ENCODE peak calls at places on chromosomes 16 and 17, in four cellular contexts. G is nephron progenitor cell, K is tibial nerve, V is mucosa of descending colon. Y is an unnamed sample.

GRCh38 chr16:22784690-22785214 is 29.2 kb upstream of the HS3ST2 start:
- DNase-seq in G (no peak), K (no peak), V (no peak), Y (no peak)

GRCh38 chr17:75752405-75753192 is 12.4 kb downstream of the GALK1 start:
- DNase-seq in G (no peak), K (no peak), V (no peak), Y (no peak)

GRCh38 chr16:2819939-2820835 is 3.1 kb downstream of the PRSS21 start:
- DNase-seq in G (no peak), K (no peak), V (no peak), Y (peak; percentile 33)

GRCh38 chr16:69531988-69532387 is 33.8 kb upstream of the NFAT5 start:
- DNase-seq in G (no peak), K (no peak), V (no peak), Y (no peak)

GRCh38 chr16:4263504-4264436 is 9.1 kb downstream of the TFAP4 start:
- DNase-seq in G (peak; percentile 83), K (peak; percentile 85), V (peak; percentile 71), Y (no peak)

GRCh38 chr17:35775039-35775438 is 14.4 kb downstream of the C17orf50 start:
- DNase-seq in G (no peak), K (no peak), V (no peak), Y (no peak)

GRCh38 chr17:41967141-41967920 is 736 bp downstream of the CNP start:
- DNase-seq in G (no peak), K (peak; percentile 21), V (peak; percentile 34), Y (no peak)

GRCh38 chr17:64103751-64104364 is 26.1 kb downstream of the ERN1 start:
- DNase-seq in G (no peak), K (no peak), V (no peak), Y (peak; percentile 53)

GRCh38 chr17:38430316-38430715 is 2.1 kb downstream of the ARHGAP23 start:
- DNase-seq in G (no peak), K (no peak), V (no peak), Y (no peak)

GRCh38 chr16:12573730-12574383 is 229.8 kb downstream of the CPPED1 start:
- DNase-seq in G (peak; percentile 71), K (no peak), V (peak; percentile 56), Y (no peak)

GRCh38 chr16:66902648-66903543 is 15.8 kb downstream of the CDH16 start:
- DNase-seq in G (no peak), K (no peak), V (no peak), Y (no peak)

GRCh38 chr16:28990375-28991040 is 5.7 kb downstream of the LAT start:
- DNase-seq in G (no peak), K (no peak), V (no peak), Y (no peak)

GRCh38 chr16:53773150-53773846 is 69.3 kb downstream of the FTO start:
- DNase-seq in G (peak; percentile 23), K (peak; percentile 28), V (peak; percentile 74), Y (no peak)

GRCh38 chr17:57553525-57553924 is 191.6 kb downstream of the CCDC182 start:
- DNase-seq in G (no peak), K (no peak), V (no peak), Y (no peak)

GRCh38 chr17:77142689-77143088 is 1.9 kb downstream of the SEC14L1 start:
- DNase-seq in G (no peak), K (no peak), V (no peak), Y (no peak)

GRCh38 chr16:30509081-30509480 is 17.3 kb downstream of the ZNF768 start:
- DNase-seq in G (no peak), K (no peak), V (no peak), Y (no peak)

GRCh38 chr16:80120899-80121521 is 419.8 kb upstream of the DYNLRB2 start:
- DNase-seq in G (no peak), K (no peak), V (no peak), Y (no peak)

GRCh38 chr17:40956401-40957254 is 10.1 kb downstream of the KRT39 start:
- DNase-seq in G (no peak), K (no peak), V (no peak), Y (no peak)

GRCh38 chr17:13557077-13557476 is 44.7 kb downstream of the HS3ST3A1 start:
- DNase-seq in G (no peak), K (no peak), V (no peak), Y (no peak)

GRCh38 chr17:4562000-4562969 is 1.9 kb upstream of the GGT6 start:
- DNase-seq in G (no peak), K (no peak), V (peak; percentile 35), Y (no peak)

GRCh38 chr17:56587298-56587697 is 6.2 kb upstream of the NOG start:
- DNase-seq in G (no peak), K (no peak), V (no peak), Y (no peak)

GRCh38 chr17:12637015-12637414 is 28.7 kb upstream of the MYOCD start:
- DNase-seq in G (no peak), K (no peak), V (no peak), Y (no peak)

GRCh38 chr16:73122604-73123386 is 74.9 kb upstream of the ZFHX3 start:
- DNase-seq in G (no peak), K (peak; percentile 38), V (no peak), Y (peak; percentile 53)
- TF ChIP-seq CTCF in G (no peak), K (no peak), V (no peak), Y (no peak)

DNA sequence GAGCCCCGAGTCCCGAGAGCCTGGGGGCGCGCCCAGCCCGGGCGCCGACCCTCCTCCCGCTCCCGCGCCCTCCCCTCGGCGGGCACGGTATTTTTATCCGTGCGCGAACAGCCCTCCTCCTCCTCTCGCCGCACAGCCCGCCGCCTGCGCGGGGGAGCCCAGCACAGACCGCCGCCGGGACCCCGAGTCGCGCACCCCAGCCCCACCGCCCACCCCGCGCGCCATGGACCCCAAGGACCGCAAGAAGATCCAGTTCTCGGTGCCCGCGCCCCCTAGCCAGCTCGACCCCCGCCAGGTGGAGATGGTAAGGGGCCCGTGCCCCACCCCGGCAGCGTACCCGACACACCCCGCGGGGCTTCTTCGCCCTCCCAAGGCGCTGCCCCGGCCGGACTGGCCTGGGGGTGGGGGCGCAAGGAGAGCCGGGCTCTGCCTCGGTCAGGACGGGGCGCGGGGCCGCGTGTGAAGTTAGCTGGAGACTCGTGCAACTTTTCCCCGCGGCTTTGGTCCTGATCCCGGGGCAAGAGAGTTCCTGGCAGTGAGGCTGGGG is 491 bp downstream of the PPP1R1B start:
- DNase-seq in G (peak; percentile 52), K (no peak), V (no peak), Y (no peak)
- TF ChIP-seq CTCF in G (no peak), K (no peak), V (no peak), Y (no peak)

GRCh38 chr16:82603784-82604411 is 22.9 kb upstream of the CDH13 start:
- DNase-seq in G (peak; percentile 48), K (no peak), V (peak; percentile 60), Y (no peak)
- TF ChIP-seq CTCF in G (peak; percentile 53), K (peak; percentile 38), V (peak; percentile 32), Y (no peak)

GRCh38 chr17:81702934-81703746 is at the start of gene MRPL12:
- DNase-seq in G (peak; percentile 93), K (peak; percentile 90), V (peak; percentile 96), Y (peak; percentile 89)
- TF ChIP-seq CTCF in G (no peak), K (peak; percentile 10), V (no peak), Y (peak; percentile 29)

DNA sequence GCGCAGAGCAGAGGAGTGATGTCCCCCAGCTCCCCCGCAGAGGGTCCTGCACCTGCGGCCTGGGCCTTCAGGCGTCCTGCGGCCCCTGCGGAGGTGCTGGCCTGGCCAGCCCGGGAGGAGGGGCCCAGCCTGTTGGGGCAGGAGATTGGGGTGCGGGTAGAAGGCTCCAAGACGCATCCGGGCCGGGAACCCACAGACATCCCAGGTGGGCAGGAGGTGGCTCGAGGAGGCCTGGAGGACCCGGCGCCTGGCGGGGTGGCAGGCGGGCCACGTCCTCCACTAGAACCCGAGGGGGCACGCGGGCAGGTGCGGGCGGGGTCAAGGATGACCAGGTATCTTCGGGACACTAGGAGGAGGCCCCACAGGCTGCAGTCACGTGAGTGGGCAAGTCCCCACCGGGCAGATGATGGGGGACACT is 647 bp upstream of the SECTM1 start:
- DNase-seq in G (no peak), K (no peak), V (peak; percentile 46), Y (no peak)
- TF ChIP-seq CTCF in G (no peak), K (no peak), V (no peak), Y (no peak)